ENCODE peak calls at places on chromosomes 13 and 19, in eight cellular contexts. X, D, O, U, L, F, J and Q are unnamed samples.

GRCh38 chr13:24083722-24084421 is 76.6 kb upstream of the SPATA13 start:
- DNase-seq in U (no peak), O (no peak), F (no peak), J (no peak), X (no peak), L (no peak), D (no peak), Q (no peak)

GRCh38 chr19:15372470-15372869 is 7.1 kb downstream of the AKAP8 start:
- DNase-seq in D (no peak), J (no peak), L (no peak), F (no peak), U (no peak), X (no peak), O (no peak), Q (no peak)

GRCh38 chr13:51919531-51919930 is 57.8 kb downstream of the CCDC70 start:
- DNase-seq in J (no peak), L (no peak), O (no peak), F (no peak), U (no peak), X (no peak), D (no peak), Q (no peak)

GRCh38 chr19:35224681-35225604 is 3.6 kb downstream of the FAM187B start:
- DNase-seq in O (no peak), L (no peak), J (no peak), X (no peak), U (no peak), D (no peak), F (no peak), Q (no peak)

GRCh38 chr19:8363803-8364771 is at the start of gene ANGPTL4:
- DNase-seq in D (no peak), X (peak; percentile 74), J (peak; percentile 73), O (no peak), U (peak; percentile 55), F (peak; percentile 5), L (no peak), Q (no peak)

GRCh38 chr13:29799041-29799440 is 51.4 kb downstream of the UBL3 start:
- DNase-seq in X (no peak), U (no peak), O (no peak), J (no peak), F (no peak), L (no peak), D (no peak), Q (no peak)

GRCh38 chr13:53242015-53242414 is 213.4 kb downstream of the OLFM4 start:
- DNase-seq in X (no peak), O (no peak), F (no peak), D (no peak), U (no peak), J (no peak), L (no peak), Q (no peak)

GRCh38 chr19:24074720-24075119 is 12.3 kb upstream of the ZNF254 start:
- DNase-seq in X (peak; percentile 64), L (no peak), F (no peak), U (peak; percentile 74), O (no peak), D (peak; percentile 38), J (no peak), Q (no peak)

GRCh38 chr19:54469496-54469934 is 3.6 kb downstream of the CDC42EP5 start:
- DNase-seq in U (no peak), J (peak; percentile 73), X (no peak), D (no peak), F (no peak), O (no peak), L (no peak), Q (no peak)

GRCh38 chr13:100646030-100646673 is 28.4 kb downstream of the TMTC4 start:
- DNase-seq in X (peak; percentile 20), F (no peak), D (no peak), J (no peak), U (peak; percentile 31), L (no peak), O (no peak), Q (no peak)

GRCh38 chr13:51768378-51768921 is 35.5 kb downstream of the DHRS12 start:
- DNase-seq in U (no peak), J (no peak), O (no peak), F (no peak), D (no peak), X (no peak), L (no peak), Q (no peak)

GRCh38 chr19:47663911-47664771 is 49.1 kb upstream of the EHD2 start:
- DNase-seq in J (peak; percentile 79), U (peak; percentile 99), L (no peak), O (no peak), X (peak; percentile 99), F (no peak), D (no peak), Q (no peak)